ENCODE peak calls at places on chromosomes 12 and 14, in six cellular contexts. G is ascending aorta, E is suprapubic skin, Z is PC-9, D is A549, P is upper lobe of right lung. Y is an unnamed sample.

GRCh38 chr12:80017261-80017870 is 82.0 kb upstream of the OTOGL start:
- DNase-seq in G (no peak), P (no peak), E (no peak), Z (no peak), D (no peak), Y (no peak)

GRCh38 chr12:55499810-55500252 is 7.7 kb downstream of the OR6C68 start:
- DNase-seq in Z (no peak), E (no peak), G (no peak), P (no peak), D (no peak), Y (no peak)

GRCh38 chr14:27242874-27243273 is 645.0 kb upstream of the NOVA1 start:
- DNase-seq in Z (no peak), P (no peak), E (no peak), G (no peak), D (no peak), Y (no peak)

GRCh38 chr12:53255993-53256392 is 12.1 kb upstream of the ESPL1 start:
- DNase-seq in G (no peak), E (no peak), P (no peak), D (no peak), Z (no peak), Y (no peak)

GRCh38 chr12:98211914-98212695 is 303.3 kb upstream of the TMPO start:
- DNase-seq in P (no peak), D (no peak), G (no peak), E (no peak), Z (no peak), Y (no peak)

GRCh38 chr12:51383281-51383905 is 7.8 kb downstream of the GALNT6 start:
- DNase-seq in Z (peak), E (no peak), P (no peak), D (no peak), G (no peak), Y (no peak)

GRCh38 chr12:122160761-122161160 is 13.3 kb downstream of the IL31 start:
- DNase-seq in E (no peak), Z (no peak), P (no peak), G (no peak), D (no peak), Y (no peak)

GRCh38 chr14:75548544-75548943 is 26.3 kb downstream of the BATF start:
- DNase-seq in G (no peak), D (no peak), Z (peak), P (no peak), E (no peak), Y (no peak)

GRCh38 chr14:73754911-73755360 is 40.8 kb upstream of the PNMA1 start:
- DNase-seq in G (no peak), Z (no peak), D (no peak), P (no peak), E (no peak), Y (no peak)

GRCh38 chr14:101586531-101587402 is 25.5 kb downstream of the DIO3 start:
- DNase-seq in P (peak), E (peak), G (no peak), Z (no peak), D (no peak), Y (no peak)

GRCh38 chr12:62977419-62977818 is 42.5 kb upstream of the PPM1H start:
- DNase-seq in E (no peak), D (no peak), P (no peak), Z (no peak), G (no peak), Y (no peak)

GRCh38 chr14:23056956-23057756 is at the start of gene CDH24:
- DNase-seq in Z (peak), E (peak), P (peak), G (peak), D (peak), Y (no peak)

GRCh38 chr12:82176761-82177490 is 181.3 kb downstream of the CCDC59 start:
- DNase-seq in Z (no peak), P (no peak), D (no peak), E (no peak), G (no peak), Y (no peak)

GRCh38 chr12:43540474-43540873 is 11.5 kb downstream of the ADAMTS20 start:
- DNase-seq in P (no peak), G (no peak), Z (no peak), E (no peak), D (no peak), Y (no peak)

GRCh38 chr12:19893514-19893913 is 454.2 kb downstream of the AEBP2 start:
- DNase-seq in E (no peak), Z (no peak), D (peak), G (no peak), P (no peak), Y (no peak)

GRCh38 chr12:45425426-45425825 is 209.5 kb downstream of the ANO6 start:
- DNase-seq in D (no peak), G (no peak), Z (no peak), E (no peak), P (no peak), Y (no peak)

DNA sequence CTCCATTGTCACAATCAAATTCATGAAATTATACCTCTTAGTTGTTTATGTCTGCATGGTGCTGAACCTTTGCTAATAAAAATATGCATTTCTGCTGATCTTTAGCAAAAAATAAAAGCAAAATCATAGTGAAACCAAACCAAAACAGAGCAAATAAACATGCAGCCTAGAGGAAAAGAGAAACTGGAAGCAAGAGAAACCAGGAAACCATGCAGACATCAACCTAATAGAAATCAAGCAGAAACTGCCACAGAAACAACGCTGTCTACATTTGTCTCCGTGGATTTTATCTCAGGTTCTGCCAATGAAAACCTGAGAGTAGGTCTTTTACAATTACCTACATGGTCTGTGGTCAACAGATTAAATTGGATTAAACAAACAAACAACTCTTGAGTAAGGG is 173.7 kb downstream of the SYT10 start:
- DNase-seq in P (no peak), G (no peak), E (no peak), Z (no peak), D (no peak), Y (no peak)
- H3K27ac ChIP-seq in P (no peak), G (no peak), E (no peak), Z (no peak), D (no peak), Y (no peak)

DNA sequence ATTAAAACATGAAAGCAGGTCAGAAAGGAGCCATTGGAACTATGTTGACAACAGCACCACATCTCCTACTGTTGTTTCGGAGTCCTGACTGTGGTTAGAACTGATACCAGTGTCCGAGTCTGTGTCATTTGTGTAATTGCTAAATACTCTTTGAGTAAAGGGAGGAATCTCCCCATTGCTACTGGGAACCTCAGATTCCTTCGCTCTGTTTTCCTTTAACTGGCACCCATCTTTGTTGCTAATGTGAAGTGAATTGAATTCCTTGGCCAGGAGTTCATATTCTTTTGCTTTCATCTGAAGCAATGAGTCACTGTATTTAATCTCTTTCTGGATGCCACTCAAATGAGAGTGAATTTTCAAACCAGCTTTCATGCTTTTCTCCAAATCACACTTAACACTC is 31.5 kb downstream of the RASSF9 start:
- DNase-seq in Z (no peak), E (no peak), P (no peak), G (no peak), D (no peak), Y (no peak)
- H3K27ac ChIP-seq in Z (no peak), E (peak), P (no peak), G (no peak), D (no peak), Y (peak)

GRCh38 chr14:61145258-61145902 is 135.8 kb downstream of the TMEM30B start:
- DNase-seq in Z (no peak), P (no peak), G (no peak), D (no peak), E (no peak), Y (no peak)
- H3K27ac ChIP-seq in Z (no peak), P (peak), G (peak), D (no peak), E (peak), Y (peak)

GRCh38 chr14:95500772-95501401 is 15.6 kb downstream of the SYNE3 start:
- DNase-seq in Z (no peak), G (peak), P (no peak), E (no peak), D (no peak), Y (no peak)
- H3K27ac ChIP-seq in Z (no peak), G (peak), P (no peak), E (peak), D (no peak), Y (peak)

GRCh38 chr14:89293349-89293916 is 123.6 kb downstream of the FOXN3 start:
- DNase-seq in E (no peak), Z (no peak), P (no peak), G (no peak), D (no peak), Y (no peak)

GRCh38 chr14:89289477-89289876 is 127.6 kb downstream of the FOXN3 start:
- DNase-seq in Z (no peak), E (no peak), D (no peak), G (no peak), P (no peak), Y (no peak)

GRCh38 chr14:89290813-89291212 is 126.2 kb downstream of the FOXN3 start:
- DNase-seq in G (no peak), Z (no peak), D (no peak), P (no peak), E (no peak), Y (no peak)

GRCh38 chr14:89292579-89293348 is 124.3 kb downstream of the FOXN3 start:
- DNase-seq in Z (no peak), P (no peak), E (no peak), G (no peak), D (no peak), Y (no peak)

GRCh38 chr14:89291351-89291940 is 125.6 kb downstream of the FOXN3 start:
- DNase-seq in D (no peak), P (no peak), G (no peak), Z (no peak), E (no peak), Y (no peak)
- H3K27ac ChIP-seq in D (no peak), P (no peak), G (no peak), Z (no peak), E (no peak), Y (no peak)

GRCh38 chr12:48351022-48351708 is 446 bp upstream of the ZNF641 start:
- DNase-seq in E (peak), P (no peak), D (peak), G (peak), Z (peak), Y (no peak)
- H3K27ac ChIP-seq in E (peak), P (peak), D (peak), G (peak), Z (peak), Y (peak)

GRCh38 chr12:5806376-5807089 is 138.5 kb downstream of the ANO2 start:
- DNase-seq in D (no peak), P (no peak), G (no peak), E (no peak), Z (no peak), Y (no peak)
- H3K27ac ChIP-seq in D (no peak), P (no peak), G (no peak), E (no peak), Z (no peak), Y (no peak)

GRCh38 chr14:99419905-99420304 is 60.8 kb downstream of the SETD3 start:
- DNase-seq in G (no peak), D (no peak), Z (no peak), P (no peak), E (no peak), Y (no peak)
- H3K27ac ChIP-seq in G (no peak), D (no peak), Z (no peak), P (no peak), E (no peak), Y (no peak)

GRCh38 chr12:47408171-47408871 is 297.5 kb downstream of the RPAP3 start:
- DNase-seq in G (no peak), P (no peak), E (no peak), D (peak), Z (peak), Y (no peak)
- H3K27ac ChIP-seq in G (no peak), P (peak), E (no peak), D (peak), Z (no peak), Y (no peak)

DNA sequence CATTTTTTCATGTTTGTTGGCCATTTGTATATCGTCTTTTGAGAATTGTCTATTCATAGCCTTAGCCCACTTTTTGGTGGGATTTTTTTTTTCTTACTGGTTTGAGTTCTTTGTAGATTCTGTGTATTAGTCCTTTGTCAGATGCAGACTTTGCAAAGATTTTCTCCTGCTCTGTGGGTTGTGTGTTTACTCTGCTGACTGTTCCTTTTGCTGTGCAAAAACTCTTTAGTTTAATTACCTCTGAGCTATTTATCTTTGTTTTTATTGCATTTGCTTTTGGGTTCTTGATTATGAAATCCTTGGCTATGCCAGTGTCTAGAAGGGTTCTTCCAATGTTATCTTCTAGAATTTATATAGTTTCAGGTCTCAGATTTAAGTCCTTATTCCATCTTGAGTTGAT is 220.0 kb downstream of the FUT8 start:
- DNase-seq in P (no peak), G (no peak), E (no peak), Z (no peak), D (no peak), Y (no peak)
- H3K27ac ChIP-seq in P (no peak), G (no peak), E (no peak), Z (no peak), D (no peak), Y (no peak)

Y was measured in esophagus squamous epithelium.